ENCODE peak calls at places on chromosomes 13 and 19, in six cellular contexts. N is sigmoid colon; Q is NT2/D1; S is NCI-H524; D is stimulated activated CD4-positive, alpha-beta T cell treated with anti-CD3 and anti-CD28 coated beads, Interleukin-4, amount 100 ng/mL, for 4 hours; O is IMR-90. J is an unnamed sample.
A peak's percentile ranks its signal among the peaks of the same experiment; 100 is the strongest.

GRCh38 chr13:31444266-31444862 is 244.6 kb downstream of the B3GLCT start:
- DNase-seq in Q (no peak), S (peak; percentile 44), O (no peak), N (no peak), D (no peak), J (no peak)

GRCh38 chr13:93875527-93875926 is 604.0 kb downstream of the DCT start:
- DNase-seq in O (peak; percentile 82), N (no peak), Q (no peak), S (no peak), D (no peak), J (no peak)

GRCh38 chr13:54733639-54734038 is 1705.0 kb downstream of the OLFM4 start:
- DNase-seq in S (peak; percentile 7), D (no peak), N (no peak), Q (peak; percentile 1), O (no peak), J (no peak)

GRCh38 chr19:8023371-8023770 is 17.9 kb upstream of the ELAVL1 start:
- DNase-seq in O (no peak), D (no peak), S (no peak), Q (no peak), N (no peak), J (no peak)

GRCh38 chr19:45468803-45469131 is 971 bp downstream of the FOSB start:
- DNase-seq in N (no peak), D (no peak), S (peak; percentile 32), O (no peak), Q (no peak), J (no peak)

GRCh38 chr13:51518847-51519246 is 65.4 kb upstream of the WDFY2 start:
- DNase-seq in N (no peak), Q (no peak), O (peak; percentile 40), S (peak; percentile 29), D (no peak), J (no peak)

GRCh38 chr19:55654323-55654832 is 457 bp upstream of the U2AF2 start:
- DNase-seq in D (peak; percentile 99), N (peak; percentile 100), S (peak; percentile 100), O (peak; percentile 99), Q (peak; percentile 97), J (no peak)

GRCh38 chr19:46963093-46963734 is 56.4 kb upstream of the NPAS1 start:
- DNase-seq in N (no peak), Q (no peak), O (peak; percentile 94), S (no peak), D (no peak), J (no peak)

GRCh38 chr13:92804346-92804745 is 422.3 kb upstream of the GPC6 start:
- DNase-seq in Q (no peak), S (no peak), N (no peak), O (peak; percentile 64), D (no peak), J (no peak)

GRCh38 chr19:56124578-56124977 is 3.5 kb upstream of the ZNF787 start:
- DNase-seq in O (no peak), D (no peak), N (no peak), S (no peak), Q (no peak), J (no peak)

GRCh38 chr19:46081928-46082727 is 41.3 kb upstream of the IGFL4 start:
- DNase-seq in D (no peak), S (peak; percentile 22), Q (peak; percentile 5), O (peak; percentile 67), N (no peak), J (no peak)

GRCh38 chr19:973726-974563 is 10.2 kb upstream of the WDR18 start:
- DNase-seq in D (no peak), N (no peak), S (no peak), O (no peak), Q (no peak), J (no peak)

GRCh38 chr13:112870062-112870352 is 99.0 kb upstream of the MCF2L start:
- DNase-seq in N (no peak), O (no peak), D (no peak), S (no peak), Q (no peak), J (no peak)

GRCh38 chr19:5308471-5309437 is 31.9 kb downstream of the PTPRS start:
- DNase-seq in S (no peak), Q (no peak), N (peak; percentile 96), D (no peak), O (peak; percentile 90), J (no peak)

GRCh38 chr19:53389591-53390377 is 5.2 kb upstream of the ZNF765 start:
- DNase-seq in D (no peak), O (no peak), Q (no peak), N (no peak), S (no peak), J (no peak)

GRCh38 chr13:41059466-41059865 is 1.8 kb upstream of the WBP4 start:
- DNase-seq in D (no peak), Q (no peak), S (no peak), O (peak; percentile 11), N (no peak), J (no peak)

GRCh38 chr19:511101-511841 is 4.0 kb downstream of the TPGS1 start:
- DNase-seq in N (peak; percentile 86), D (peak; percentile 87), O (peak; percentile 36), Q (no peak), S (no peak), J (no peak)

GRCh38 chr13:38872693-38873092 is 117.9 kb downstream of the STOML3 start:
- DNase-seq in D (no peak), O (peak; percentile 5), N (peak; percentile 69), S (peak; percentile 71), Q (peak; percentile 35), J (no peak)

GRCh38 chr13:58619396-58620113 is 988.0 kb downstream of the PCDH17 start:
- DNase-seq in N (no peak), S (peak; percentile 97), D (no peak), O (no peak), Q (no peak), J (no peak)

GRCh38 chr19:47704024-47704423 is 9.2 kb upstream of the EHD2 start:
- DNase-seq in S (no peak), N (no peak), Q (no peak), O (peak; percentile 99), D (no peak), J (no peak)

GRCh38 chr19:50607874-50608785 is 31.6 kb downstream of the SYT3 start:
- DNase-seq in Q (peak; percentile 94), D (peak; percentile 75), S (peak; percentile 73), N (peak; percentile 81), O (peak; percentile 67), J (peak; percentile 46)

GRCh38 chr19:48368942-48369341 is 4.8 kb downstream of the SYNGR4 start:
- DNase-seq in S (peak; percentile 99), D (no peak), Q (no peak), N (no peak), O (no peak), J (no peak)

GRCh38 chr13:113880651-113881611 is 17.1 kb upstream of the GAS6 start:
- DNase-seq in O (no peak), D (no peak), S (no peak), N (no peak), Q (no peak), J (no peak)

GRCh38 chr19:45442927-45443461 is 19.3 kb upstream of the ERCC1 start:
- DNase-seq in D (peak; percentile 45), O (peak; percentile 59), S (peak; percentile 35), Q (no peak), N (peak; percentile 80), J (peak; percentile 60)

GRCh38 chr13:52405767-52406494 is at the start of gene THSD1:
- DNase-seq in N (peak; percentile 82), O (peak; percentile 41), D (no peak), S (peak; percentile 56), Q (no peak), J (peak; percentile 18)

GRCh38 chr19:2923510-2923909 is 21.3 kb downstream of the ZNF77 start:
- DNase-seq in N (no peak), Q (no peak), D (no peak), O (peak; percentile 45), S (no peak), J (no peak)

GRCh38 chr19:44050740-44051653 is 839 bp upstream of the ZNF223 start:
- DNase-seq in S (peak; percentile 15), D (peak; percentile 9), Q (no peak), N (no peak), O (no peak), J (no peak)

GRCh38 chr13:75294110-75294509 is 187.9 kb downstream of the TBC1D4 start:
- DNase-seq in O (no peak), S (no peak), Q (no peak), D (no peak), N (no peak), J (no peak)

GRCh38 chr13:27644302-27644701 is 22.6 kb downstream of the POLR1D start:
- DNase-seq in D (no peak), O (peak; percentile 92), Q (no peak), S (peak; percentile 59), N (no peak), J (no peak)

J was measured in activated B cell treated with CpG ODN at 0.5 μM for 24 hours.